ENCODE peak calls at places on chromosome 4, in eight cellular contexts. One of them, this sample, is unnamed.

GRCh38 chr4:88865051-88865450 is 167.4 kb upstream of the NAP1L5 start:
- DNase-seq in stimulated activated CD4-positive, alpha-beta T cell treated with anti-CD3 and anti-CD28 coated beads, Interleukin-15, amount 100 ng/mL, for 1 hour: no peak
- DNase-seq in left cardiac atrium: no peak
- DNase-seq in LoVo: no peak
- DNase-seq in effector memory CD8-positive, alpha-beta T cell: no peak
- DNase-seq in skeletal muscle cell: no peak
- DNase-seq in omental fat pad: no peak
- DNase-seq in NCI-H1092 treated with DMSO at 0.1 percent for 48 hours: no peak
- DNase-seq in this sample: no peak

GRCh38 chr4:88225216-88226107 is 58.9 kb downstream of the PPM1K start:
- DNase-seq in stimulated activated CD4-positive, alpha-beta T cell treated with anti-CD3 and anti-CD28 coated beads, Interleukin-15, amount 100 ng/mL, for 1 hour: no peak
- DNase-seq in left cardiac atrium: no peak
- DNase-seq in LoVo: no peak
- DNase-seq in effector memory CD8-positive, alpha-beta T cell: no peak
- DNase-seq in skeletal muscle cell: no peak
- DNase-seq in omental fat pad: no peak
- DNase-seq in NCI-H1092 treated with DMSO at 0.1 percent for 48 hours: no peak
- DNase-seq in this sample: no peak

GRCh38 chr4:95251568-95251967 is 297.2 kb downstream of the UNC5C start:
- DNase-seq in stimulated activated CD4-positive, alpha-beta T cell treated with anti-CD3 and anti-CD28 coated beads, Interleukin-15, amount 100 ng/mL, for 1 hour: no peak
- DNase-seq in left cardiac atrium: no peak
- DNase-seq in LoVo: no peak
- DNase-seq in effector memory CD8-positive, alpha-beta T cell: no peak
- DNase-seq in skeletal muscle cell: no peak
- DNase-seq in omental fat pad: no peak
- DNase-seq in NCI-H1092 treated with DMSO at 0.1 percent for 48 hours: no peak
- DNase-seq in this sample: no peak

GRCh38 chr4:84750260-84750955 is 167.5 kb downstream of the CDS1 start:
- DNase-seq in stimulated activated CD4-positive, alpha-beta T cell treated with anti-CD3 and anti-CD28 coated beads, Interleukin-15, amount 100 ng/mL, for 1 hour: no peak
- DNase-seq in left cardiac atrium: no peak
- DNase-seq in LoVo: peak
- DNase-seq in effector memory CD8-positive, alpha-beta T cell: no peak
- DNase-seq in skeletal muscle cell: peak
- DNase-seq in omental fat pad: no peak
- DNase-seq in NCI-H1092 treated with DMSO at 0.1 percent for 48 hours: peak
- DNase-seq in this sample: peak

GRCh38 chr4:127141857-127142256 is 490.9 kb upstream of the INTU start:
- DNase-seq in stimulated activated CD4-positive, alpha-beta T cell treated with anti-CD3 and anti-CD28 coated beads, Interleukin-15, amount 100 ng/mL, for 1 hour: no peak
- DNase-seq in left cardiac atrium: no peak
- DNase-seq in LoVo: no peak
- DNase-seq in effector memory CD8-positive, alpha-beta T cell: no peak
- DNase-seq in skeletal muscle cell: peak
- DNase-seq in omental fat pad: no peak
- DNase-seq in NCI-H1092 treated with DMSO at 0.1 percent for 48 hours: no peak
- DNase-seq in this sample: no peak

GRCh38 chr4:157220026-157220881 is at the start of gene GRIA2:
- DNase-seq in stimulated activated CD4-positive, alpha-beta T cell treated with anti-CD3 and anti-CD28 coated beads, Interleukin-15, amount 100 ng/mL, for 1 hour: no peak
- DNase-seq in left cardiac atrium: peak
- DNase-seq in LoVo: no peak
- DNase-seq in effector memory CD8-positive, alpha-beta T cell: no peak
- DNase-seq in skeletal muscle cell: peak
- DNase-seq in omental fat pad: no peak
- DNase-seq in NCI-H1092 treated with DMSO at 0.1 percent for 48 hours: peak
- DNase-seq in this sample: no peak

GRCh38 chr4:119041951-119042560 is 93.6 kb upstream of the MYOZ2 start:
- DNase-seq in stimulated activated CD4-positive, alpha-beta T cell treated with anti-CD3 and anti-CD28 coated beads, Interleukin-15, amount 100 ng/mL, for 1 hour: no peak
- DNase-seq in left cardiac atrium: peak
- DNase-seq in LoVo: peak
- DNase-seq in effector memory CD8-positive, alpha-beta T cell: peak
- DNase-seq in skeletal muscle cell: no peak
- DNase-seq in omental fat pad: no peak
- DNase-seq in NCI-H1092 treated with DMSO at 0.1 percent for 48 hours: peak
- DNase-seq in this sample: peak

GRCh38 chr4:38224850-38225249 is 264.7 kb downstream of the PTTG2 start:
- DNase-seq in stimulated activated CD4-positive, alpha-beta T cell treated with anti-CD3 and anti-CD28 coated beads, Interleukin-15, amount 100 ng/mL, for 1 hour: no peak
- DNase-seq in left cardiac atrium: no peak
- DNase-seq in LoVo: no peak
- DNase-seq in effector memory CD8-positive, alpha-beta T cell: no peak
- DNase-seq in skeletal muscle cell: no peak
- DNase-seq in omental fat pad: no peak
- DNase-seq in NCI-H1092 treated with DMSO at 0.1 percent for 48 hours: no peak
- DNase-seq in this sample: no peak

GRCh38 chr4:20839957-20840356 is 139.7 kb downstream of the PACRGL start:
- DNase-seq in stimulated activated CD4-positive, alpha-beta T cell treated with anti-CD3 and anti-CD28 coated beads, Interleukin-15, amount 100 ng/mL, for 1 hour: no peak
- DNase-seq in left cardiac atrium: no peak
- DNase-seq in LoVo: no peak
- DNase-seq in effector memory CD8-positive, alpha-beta T cell: no peak
- DNase-seq in skeletal muscle cell: peak
- DNase-seq in omental fat pad: no peak
- DNase-seq in NCI-H1092 treated with DMSO at 0.1 percent for 48 hours: no peak
- DNase-seq in this sample: peak

GRCh38 chr4:38529189-38530115 is 134.5 kb upstream of the KLF3 start:
- DNase-seq in stimulated activated CD4-positive, alpha-beta T cell treated with anti-CD3 and anti-CD28 coated beads, Interleukin-15, amount 100 ng/mL, for 1 hour: no peak
- DNase-seq in left cardiac atrium: peak
- DNase-seq in LoVo: no peak
- DNase-seq in effector memory CD8-positive, alpha-beta T cell: peak
- DNase-seq in skeletal muscle cell: no peak
- DNase-seq in omental fat pad: no peak
- DNase-seq in NCI-H1092 treated with DMSO at 0.1 percent for 48 hours: peak
- DNase-seq in this sample: no peak

GRCh38 chr4:80279751-80280150 is 13.3 kb downstream of the FGF5 start:
- DNase-seq in stimulated activated CD4-positive, alpha-beta T cell treated with anti-CD3 and anti-CD28 coated beads, Interleukin-15, amount 100 ng/mL, for 1 hour: no peak
- DNase-seq in left cardiac atrium: no peak
- DNase-seq in LoVo: no peak
- DNase-seq in effector memory CD8-positive, alpha-beta T cell: no peak
- DNase-seq in skeletal muscle cell: no peak
- DNase-seq in omental fat pad: no peak
- DNase-seq in NCI-H1092 treated with DMSO at 0.1 percent for 48 hours: no peak
- DNase-seq in this sample: no peak

GRCh38 chr4:29289118-29289517 is 1431.1 kb upstream of the PCDH7 start:
- DNase-seq in stimulated activated CD4-positive, alpha-beta T cell treated with anti-CD3 and anti-CD28 coated beads, Interleukin-15, amount 100 ng/mL, for 1 hour: no peak
- DNase-seq in left cardiac atrium: no peak
- DNase-seq in LoVo: no peak
- DNase-seq in effector memory CD8-positive, alpha-beta T cell: no peak
- DNase-seq in skeletal muscle cell: no peak
- DNase-seq in omental fat pad: no peak
- DNase-seq in NCI-H1092 treated with DMSO at 0.1 percent for 48 hours: no peak
- DNase-seq in this sample: no peak

GRCh38 chr4:66750273-66750672 is 795.0 kb downstream of the CENPC start:
- DNase-seq in stimulated activated CD4-positive, alpha-beta T cell treated with anti-CD3 and anti-CD28 coated beads, Interleukin-15, amount 100 ng/mL, for 1 hour: no peak
- DNase-seq in left cardiac atrium: no peak
- DNase-seq in LoVo: peak
- DNase-seq in effector memory CD8-positive, alpha-beta T cell: no peak
- DNase-seq in skeletal muscle cell: no peak
- DNase-seq in omental fat pad: no peak
- DNase-seq in NCI-H1092 treated with DMSO at 0.1 percent for 48 hours: no peak
- DNase-seq in this sample: no peak

GRCh38 chr4:76199664-76200211 is 13.9 kb downstream of the SCARB2 start:
- DNase-seq in stimulated activated CD4-positive, alpha-beta T cell treated with anti-CD3 and anti-CD28 coated beads, Interleukin-15, amount 100 ng/mL, for 1 hour: no peak
- DNase-seq in left cardiac atrium: peak
- DNase-seq in LoVo: no peak
- DNase-seq in effector memory CD8-positive, alpha-beta T cell: no peak
- DNase-seq in skeletal muscle cell: no peak
- DNase-seq in omental fat pad: no peak
- DNase-seq in NCI-H1092 treated with DMSO at 0.1 percent for 48 hours: peak
- DNase-seq in this sample: no peak

GRCh38 chr4:157819693-157820464 is 352.9 kb downstream of the GASK1B start:
- DNase-seq in stimulated activated CD4-positive, alpha-beta T cell treated with anti-CD3 and anti-CD28 coated beads, Interleukin-15, amount 100 ng/mL, for 1 hour: no peak
- DNase-seq in left cardiac atrium: no peak
- DNase-seq in LoVo: no peak
- DNase-seq in effector memory CD8-positive, alpha-beta T cell: no peak
- DNase-seq in skeletal muscle cell: no peak
- DNase-seq in omental fat pad: no peak
- DNase-seq in NCI-H1092 treated with DMSO at 0.1 percent for 48 hours: no peak
- DNase-seq in this sample: no peak

GRCh38 chr4:77699731-77700210 is 94.2 kb downstream of the CXCL13 start:
- DNase-seq in stimulated activated CD4-positive, alpha-beta T cell treated with anti-CD3 and anti-CD28 coated beads, Interleukin-15, amount 100 ng/mL, for 1 hour: no peak
- DNase-seq in left cardiac atrium: no peak
- DNase-seq in LoVo: no peak
- DNase-seq in effector memory CD8-positive, alpha-beta T cell: no peak
- DNase-seq in skeletal muscle cell: peak
- DNase-seq in omental fat pad: no peak
- DNase-seq in NCI-H1092 treated with DMSO at 0.1 percent for 48 hours: no peak
- DNase-seq in this sample: peak

GRCh38 chr4:38983756-38984647 is 48.2 kb downstream of the TMEM156 start:
- DNase-seq in stimulated activated CD4-positive, alpha-beta T cell treated with anti-CD3 and anti-CD28 coated beads, Interleukin-15, amount 100 ng/mL, for 1 hour: no peak
- DNase-seq in left cardiac atrium: no peak
- DNase-seq in LoVo: no peak
- DNase-seq in effector memory CD8-positive, alpha-beta T cell: no peak
- DNase-seq in skeletal muscle cell: peak
- DNase-seq in omental fat pad: no peak
- DNase-seq in NCI-H1092 treated with DMSO at 0.1 percent for 48 hours: no peak
- DNase-seq in this sample: no peak

GRCh38 chr4:55834086-55834795 is 14.7 kb downstream of the EXOC1L start:
- DNase-seq in stimulated activated CD4-positive, alpha-beta T cell treated with anti-CD3 and anti-CD28 coated beads, Interleukin-15, amount 100 ng/mL, for 1 hour: no peak
- DNase-seq in left cardiac atrium: no peak
- DNase-seq in LoVo: no peak
- DNase-seq in effector memory CD8-positive, alpha-beta T cell: no peak
- DNase-seq in skeletal muscle cell: peak
- DNase-seq in omental fat pad: no peak
- DNase-seq in NCI-H1092 treated with DMSO at 0.1 percent for 48 hours: no peak
- DNase-seq in this sample: no peak